ENCODE peak calls at places on chromosomes 2 and 18, in six cellular contexts. O is AG04450; S is amygdala; U is activated CD8-positive, alpha-beta T cell treated with anti-CD3 and anti-CD28 coated beads, Interleukin-2, amount 10 ng/mL, durations not matched to agents 7 days and 5 days; R is naive thymus-derived CD4-positive, alpha-beta T cell; E is Panc1. C is an unnamed sample.

GRCh38 chr2:105113616-105114275 is 75.9 kb downstream of the MRPS9 start:
- DNase-seq in S (no peak), R (no peak), E (no peak), U (no peak), O (no peak), C (no peak)

GRCh38 chr18:79434611-79435010 is 38.9 kb downstream of the NFATC1 start:
- DNase-seq in R (no peak), E (no peak), O (no peak), U (no peak), S (no peak), C (no peak)

GRCh38 chr2:171956135-171956830 is 34.0 kb downstream of the HAT1 start:
- DNase-seq in O (no peak), S (no peak), U (no peak), E (no peak), R (no peak), C (no peak)

GRCh38 chr2:99880148-99880983 is 262.0 kb downstream of the AFF3 start:
- DNase-seq in O (peak), R (no peak), U (no peak), S (no peak), E (peak), C (no peak)

GRCh38 chr2:26540977-26541376 is 63.1 kb upstream of the OTOF start:
- DNase-seq in S (no peak), O (no peak), U (no peak), R (no peak), E (no peak), C (no peak)

GRCh38 chr2:174544156-174544555 is 53.4 kb downstream of the WIPF1 start:
- DNase-seq in U (no peak), O (no peak), E (no peak), S (no peak), R (no peak), C (no peak)

GRCh38 chr2:219402665-219403515 is 15.2 kb upstream of the DNPEP start:
- DNase-seq in U (peak), S (no peak), E (peak), O (peak), R (no peak), C (peak)

GRCh38 chr2:71721362-71721665 is 268.0 kb downstream of the DYSF start:
- DNase-seq in E (no peak), O (no peak), R (no peak), U (no peak), S (no peak), C (no peak)

GRCh38 chr18:25974630-25975077 is 115.8 kb downstream of the SS18 start:
- DNase-seq in U (no peak), R (no peak), S (no peak), O (no peak), E (no peak), C (no peak)

GRCh38 chr2:16727256-16727655 is 61.6 kb upstream of the CYRIA start:
- DNase-seq in O (no peak), E (no peak), R (no peak), U (no peak), S (no peak), C (no peak)

C was measured in GM12891.